ENCODE peak calls at places on chromosomes 4 and X, in nine cellular contexts. One of them, this sample, is unnamed.

GRCh38 chrX:77925764-77926163 is 15.3 kb downstream of the ATP7A start:
- DNase-seq in T-helper 2 cell: no peak
- DNase-seq in CD8-positive, alpha-beta memory T cell: no peak
- DNase-seq in astrocyte of the spinal cord: no peak
- DNase-seq in GM12891: no peak
- DNase-seq in activated naive CD4-positive, alpha-beta T cell treated with anti-CD3 and anti-CD28 coated beads, Interleukin-2, amount 10 ng/mL, durations not matched to agents 7 days and 5 days: no peak
- DNase-seq in central memory CD4-positive, alpha-beta T cell: no peak
- DNase-seq in NCI-H69: no peak
- DNase-seq in activated T-cell treated with anti-CD3 and anti-CD28 coated beads for 1 hour: no peak
- DNase-seq in this sample: no peak

GRCh38 chrX:145292208-145292607 is 44.9 kb downstream of the SPANXN1 start:
- DNase-seq in T-helper 2 cell: no peak
- DNase-seq in CD8-positive, alpha-beta memory T cell: no peak
- DNase-seq in astrocyte of the spinal cord: no peak
- DNase-seq in GM12891: no peak
- DNase-seq in activated naive CD4-positive, alpha-beta T cell treated with anti-CD3 and anti-CD28 coated beads, Interleukin-2, amount 10 ng/mL, durations not matched to agents 7 days and 5 days: no peak
- DNase-seq in central memory CD4-positive, alpha-beta T cell: no peak
- DNase-seq in NCI-H69: no peak
- DNase-seq in activated T-cell treated with anti-CD3 and anti-CD28 coated beads for 1 hour: no peak
- DNase-seq in this sample: no peak

GRCh38 chr4:184074989-184075388 is 142.7 kb downstream of the ENPP6 start:
- DNase-seq in T-helper 2 cell: no peak
- DNase-seq in CD8-positive, alpha-beta memory T cell: no peak
- DNase-seq in astrocyte of the spinal cord: no peak
- DNase-seq in GM12891: no peak
- DNase-seq in activated naive CD4-positive, alpha-beta T cell treated with anti-CD3 and anti-CD28 coated beads, Interleukin-2, amount 10 ng/mL, durations not matched to agents 7 days and 5 days: no peak
- DNase-seq in central memory CD4-positive, alpha-beta T cell: no peak
- DNase-seq in NCI-H69: no peak
- DNase-seq in activated T-cell treated with anti-CD3 and anti-CD28 coated beads for 1 hour: no peak
- DNase-seq in this sample: no peak

GRCh38 chrX:41145920-41146608 is 60.8 kb downstream of the USP9X start:
- DNase-seq in T-helper 2 cell: no peak
- DNase-seq in CD8-positive, alpha-beta memory T cell: no peak
- DNase-seq in astrocyte of the spinal cord: peak
- DNase-seq in GM12891: no peak
- DNase-seq in activated naive CD4-positive, alpha-beta T cell treated with anti-CD3 and anti-CD28 coated beads, Interleukin-2, amount 10 ng/mL, durations not matched to agents 7 days and 5 days: no peak
- DNase-seq in central memory CD4-positive, alpha-beta T cell: no peak
- DNase-seq in NCI-H69: no peak
- DNase-seq in activated T-cell treated with anti-CD3 and anti-CD28 coated beads for 1 hour: no peak
- DNase-seq in this sample: peak

GRCh38 chr4:168882650-168883233 is 127.3 kb downstream of the CBR4 start:
- DNase-seq in T-helper 2 cell: no peak
- DNase-seq in CD8-positive, alpha-beta memory T cell: no peak
- DNase-seq in astrocyte of the spinal cord: no peak
- DNase-seq in GM12891: no peak
- DNase-seq in activated naive CD4-positive, alpha-beta T cell treated with anti-CD3 and anti-CD28 coated beads, Interleukin-2, amount 10 ng/mL, durations not matched to agents 7 days and 5 days: no peak
- DNase-seq in central memory CD4-positive, alpha-beta T cell: no peak
- DNase-seq in NCI-H69: no peak
- DNase-seq in activated T-cell treated with anti-CD3 and anti-CD28 coated beads for 1 hour: no peak
- DNase-seq in this sample: peak

GRCh38 chr4:170875868-170876267 is 786.1 kb upstream of the AADAT start:
- DNase-seq in T-helper 2 cell: no peak
- DNase-seq in CD8-positive, alpha-beta memory T cell: no peak
- DNase-seq in astrocyte of the spinal cord: no peak
- DNase-seq in GM12891: no peak
- DNase-seq in activated naive CD4-positive, alpha-beta T cell treated with anti-CD3 and anti-CD28 coated beads, Interleukin-2, amount 10 ng/mL, durations not matched to agents 7 days and 5 days: no peak
- DNase-seq in central memory CD4-positive, alpha-beta T cell: no peak
- DNase-seq in NCI-H69: no peak
- DNase-seq in activated T-cell treated with anti-CD3 and anti-CD28 coated beads for 1 hour: no peak
- DNase-seq in this sample: no peak

GRCh38 chr4:40731792-40732245 is 17.9 kb upstream of the NSUN7 start:
- DNase-seq in T-helper 2 cell: no peak
- DNase-seq in CD8-positive, alpha-beta memory T cell: no peak
- DNase-seq in astrocyte of the spinal cord: no peak
- DNase-seq in GM12891: no peak
- DNase-seq in activated naive CD4-positive, alpha-beta T cell treated with anti-CD3 and anti-CD28 coated beads, Interleukin-2, amount 10 ng/mL, durations not matched to agents 7 days and 5 days: no peak
- DNase-seq in central memory CD4-positive, alpha-beta T cell: no peak
- DNase-seq in NCI-H69: peak
- DNase-seq in activated T-cell treated with anti-CD3 and anti-CD28 coated beads for 1 hour: no peak
- DNase-seq in this sample: no peak

GRCh38 chr4:114921191-114921590 is 192.2 kb downstream of the NDST4 start:
- DNase-seq in T-helper 2 cell: no peak
- DNase-seq in CD8-positive, alpha-beta memory T cell: no peak
- DNase-seq in astrocyte of the spinal cord: no peak
- DNase-seq in GM12891: no peak
- DNase-seq in activated naive CD4-positive, alpha-beta T cell treated with anti-CD3 and anti-CD28 coated beads, Interleukin-2, amount 10 ng/mL, durations not matched to agents 7 days and 5 days: no peak
- DNase-seq in central memory CD4-positive, alpha-beta T cell: no peak
- DNase-seq in NCI-H69: no peak
- DNase-seq in activated T-cell treated with anti-CD3 and anti-CD28 coated beads for 1 hour: no peak
- DNase-seq in this sample: no peak

GRCh38 chr4:175560628-175561027 is 251.4 kb downstream of the GPM6A start:
- DNase-seq in T-helper 2 cell: no peak
- DNase-seq in CD8-positive, alpha-beta memory T cell: no peak
- DNase-seq in astrocyte of the spinal cord: peak
- DNase-seq in GM12891: no peak
- DNase-seq in activated naive CD4-positive, alpha-beta T cell treated with anti-CD3 and anti-CD28 coated beads, Interleukin-2, amount 10 ng/mL, durations not matched to agents 7 days and 5 days: no peak
- DNase-seq in central memory CD4-positive, alpha-beta T cell: no peak
- DNase-seq in NCI-H69: peak
- DNase-seq in activated T-cell treated with anti-CD3 and anti-CD28 coated beads for 1 hour: no peak
- DNase-seq in this sample: peak

GRCh38 chr4:183175631-183176232 is 76.7 kb downstream of the WWC2 start:
- DNase-seq in T-helper 2 cell: no peak
- DNase-seq in CD8-positive, alpha-beta memory T cell: no peak
- DNase-seq in astrocyte of the spinal cord: peak
- DNase-seq in GM12891: no peak
- DNase-seq in activated naive CD4-positive, alpha-beta T cell treated with anti-CD3 and anti-CD28 coated beads, Interleukin-2, amount 10 ng/mL, durations not matched to agents 7 days and 5 days: no peak
- DNase-seq in central memory CD4-positive, alpha-beta T cell: no peak
- DNase-seq in NCI-H69: no peak
- DNase-seq in activated T-cell treated with anti-CD3 and anti-CD28 coated beads for 1 hour: no peak
- DNase-seq in this sample: no peak

GRCh38 chr4:67436742-67437141 is 108.6 kb downstream of the CENPC start:
- DNase-seq in T-helper 2 cell: no peak
- DNase-seq in CD8-positive, alpha-beta memory T cell: no peak
- DNase-seq in astrocyte of the spinal cord: no peak
- DNase-seq in GM12891: no peak
- DNase-seq in activated naive CD4-positive, alpha-beta T cell treated with anti-CD3 and anti-CD28 coated beads, Interleukin-2, amount 10 ng/mL, durations not matched to agents 7 days and 5 days: no peak
- DNase-seq in central memory CD4-positive, alpha-beta T cell: no peak
- DNase-seq in NCI-H69: no peak
- DNase-seq in activated T-cell treated with anti-CD3 and anti-CD28 coated beads for 1 hour: no peak
- DNase-seq in this sample: peak

GRCh38 chrX:151082077-151082948 is 94.1 kb upstream of the GPR50 start:
- DNase-seq in T-helper 2 cell: peak
- DNase-seq in CD8-positive, alpha-beta memory T cell: peak
- DNase-seq in astrocyte of the spinal cord: peak
- DNase-seq in GM12891: peak
- DNase-seq in activated naive CD4-positive, alpha-beta T cell treated with anti-CD3 and anti-CD28 coated beads, Interleukin-2, amount 10 ng/mL, durations not matched to agents 7 days and 5 days: peak
- DNase-seq in central memory CD4-positive, alpha-beta T cell: peak
- DNase-seq in NCI-H69: peak
- DNase-seq in activated T-cell treated with anti-CD3 and anti-CD28 coated beads for 1 hour: peak
- DNase-seq in this sample: peak

GRCh38 chr4:40200881-40201797 is 4.3 kb downstream of the RHOH start:
- DNase-seq in T-helper 2 cell: no peak
- DNase-seq in CD8-positive, alpha-beta memory T cell: no peak
- DNase-seq in astrocyte of the spinal cord: no peak
- DNase-seq in GM12891: no peak
- DNase-seq in activated naive CD4-positive, alpha-beta T cell treated with anti-CD3 and anti-CD28 coated beads, Interleukin-2, amount 10 ng/mL, durations not matched to agents 7 days and 5 days: no peak
- DNase-seq in central memory CD4-positive, alpha-beta T cell: no peak
- DNase-seq in NCI-H69: peak
- DNase-seq in activated T-cell treated with anti-CD3 and anti-CD28 coated beads for 1 hour: no peak
- DNase-seq in this sample: no peak

GRCh38 chr4:152512483-152512882 is 23.4 kb downstream of the FBXW7 start:
- DNase-seq in T-helper 2 cell: no peak
- DNase-seq in CD8-positive, alpha-beta memory T cell: no peak
- DNase-seq in astrocyte of the spinal cord: no peak
- DNase-seq in GM12891: no peak
- DNase-seq in activated naive CD4-positive, alpha-beta T cell treated with anti-CD3 and anti-CD28 coated beads, Interleukin-2, amount 10 ng/mL, durations not matched to agents 7 days and 5 days: no peak
- DNase-seq in central memory CD4-positive, alpha-beta T cell: no peak
- DNase-seq in NCI-H69: no peak
- DNase-seq in activated T-cell treated with anti-CD3 and anti-CD28 coated beads for 1 hour: no peak
- DNase-seq in this sample: no peak

GRCh38 chr4:181952478-181952877 is 290.7 kb upstream of the TENM3 start:
- DNase-seq in T-helper 2 cell: no peak
- DNase-seq in CD8-positive, alpha-beta memory T cell: no peak
- DNase-seq in astrocyte of the spinal cord: peak
- DNase-seq in GM12891: no peak
- DNase-seq in activated naive CD4-positive, alpha-beta T cell treated with anti-CD3 and anti-CD28 coated beads, Interleukin-2, amount 10 ng/mL, durations not matched to agents 7 days and 5 days: no peak
- DNase-seq in central memory CD4-positive, alpha-beta T cell: no peak
- DNase-seq in NCI-H69: peak
- DNase-seq in activated T-cell treated with anti-CD3 and anti-CD28 coated beads for 1 hour: no peak
- DNase-seq in this sample: peak

GRCh38 chr4:118957683-118958082 is 69.0 kb downstream of the SYNPO2 start:
- DNase-seq in T-helper 2 cell: no peak
- DNase-seq in CD8-positive, alpha-beta memory T cell: no peak
- DNase-seq in astrocyte of the spinal cord: peak
- DNase-seq in GM12891: no peak
- DNase-seq in activated naive CD4-positive, alpha-beta T cell treated with anti-CD3 and anti-CD28 coated beads, Interleukin-2, amount 10 ng/mL, durations not matched to agents 7 days and 5 days: no peak
- DNase-seq in central memory CD4-positive, alpha-beta T cell: no peak
- DNase-seq in NCI-H69: no peak
- DNase-seq in activated T-cell treated with anti-CD3 and anti-CD28 coated beads for 1 hour: no peak
- DNase-seq in this sample: no peak

GRCh38 chrX:107840971-107841370 is 15.3 kb downstream of the MID2 start:
- DNase-seq in T-helper 2 cell: no peak
- DNase-seq in CD8-positive, alpha-beta memory T cell: no peak
- DNase-seq in astrocyte of the spinal cord: no peak
- DNase-seq in GM12891: no peak
- DNase-seq in activated naive CD4-positive, alpha-beta T cell treated with anti-CD3 and anti-CD28 coated beads, Interleukin-2, amount 10 ng/mL, durations not matched to agents 7 days and 5 days: no peak
- DNase-seq in central memory CD4-positive, alpha-beta T cell: no peak
- DNase-seq in NCI-H69: no peak
- DNase-seq in activated T-cell treated with anti-CD3 and anti-CD28 coated beads for 1 hour: no peak
- DNase-seq in this sample: no peak

GRCh38 chr4:69484011-69484410 is 11.7 kb downstream of the UGT2B4 start:
- DNase-seq in T-helper 2 cell: no peak
- DNase-seq in CD8-positive, alpha-beta memory T cell: no peak
- DNase-seq in astrocyte of the spinal cord: no peak
- DNase-seq in GM12891: no peak
- DNase-seq in activated naive CD4-positive, alpha-beta T cell treated with anti-CD3 and anti-CD28 coated beads, Interleukin-2, amount 10 ng/mL, durations not matched to agents 7 days and 5 days: no peak
- DNase-seq in central memory CD4-positive, alpha-beta T cell: no peak
- DNase-seq in NCI-H69: no peak
- DNase-seq in activated T-cell treated with anti-CD3 and anti-CD28 coated beads for 1 hour: no peak
- DNase-seq in this sample: no peak

GRCh38 chrX:13123857-13124345 is 79.5 kb upstream of the FAM9C start:
- DNase-seq in T-helper 2 cell: no peak
- DNase-seq in CD8-positive, alpha-beta memory T cell: no peak
- DNase-seq in astrocyte of the spinal cord: peak
- DNase-seq in GM12891: no peak
- DNase-seq in activated naive CD4-positive, alpha-beta T cell treated with anti-CD3 and anti-CD28 coated beads, Interleukin-2, amount 10 ng/mL, durations not matched to agents 7 days and 5 days: no peak
- DNase-seq in central memory CD4-positive, alpha-beta T cell: peak
- DNase-seq in NCI-H69: no peak
- DNase-seq in activated T-cell treated with anti-CD3 and anti-CD28 coated beads for 1 hour: no peak
- DNase-seq in this sample: no peak

GRCh38 chr4:177411996-177412395 is 30.2 kb downstream of the AGA start:
- DNase-seq in T-helper 2 cell: no peak
- DNase-seq in CD8-positive, alpha-beta memory T cell: no peak
- DNase-seq in astrocyte of the spinal cord: no peak
- DNase-seq in GM12891: no peak
- DNase-seq in activated naive CD4-positive, alpha-beta T cell treated with anti-CD3 and anti-CD28 coated beads, Interleukin-2, amount 10 ng/mL, durations not matched to agents 7 days and 5 days: no peak
- DNase-seq in central memory CD4-positive, alpha-beta T cell: no peak
- DNase-seq in NCI-H69: no peak
- DNase-seq in activated T-cell treated with anti-CD3 and anti-CD28 coated beads for 1 hour: no peak
- DNase-seq in this sample: no peak

This sample was measured in mammary epithelial cell.